ENCODE peak calls at places on chromosomes 4 and X, in nine cellular contexts. C is astrocyte of the spinal cord; Q is Jurkat, Clone E6-1; B is NCI-H526; K is body of pancreas; G is cardiac muscle cell; L is stomach; H is cardiac fibroblast; Z is mucosa of descending colon. X is an unnamed sample.

GRCh38 chr4:21879187-21879586 is 69.4 kb downstream of the KCNIP4 start:
- DNase-seq in C (peak; percentile 25), Q (no peak), B (peak; percentile 2), K (no peak), G (no peak), L (no peak), H (peak; percentile 67), Z (no peak), X (peak; percentile 74)

GRCh38 chrX:149825424-149825823 is 43.7 kb downstream of the MAGEA9 start:
- DNase-seq in C (no peak), Q (no peak), B (peak; percentile 39), K (no peak), G (peak; percentile 52), L (no peak), H (peak; percentile 10), Z (peak; percentile 29), X (peak; percentile 27)

GRCh38 chrX:20530319-20530979 is 263.7 kb upstream of the RPS6KA3 start:
- DNase-seq in C (peak; percentile 56), Q (peak; percentile 23), B (peak; percentile 81), K (peak; percentile 62), G (peak; percentile 60), L (peak; percentile 53), H (peak; percentile 69), Z (peak; percentile 73), X (peak; percentile 54)

GRCh38 chrX:69025802-69026301 is 139.4 kb downstream of the PJA1 start:
- DNase-seq in C (peak; percentile 27), Q (no peak), B (no peak), K (no peak), G (no peak), L (no peak), H (peak; percentile 76), Z (no peak), X (peak; percentile 81)

GRCh38 chr4:108611360-108611759 is 9.0 kb upstream of the RPL34 start:
- DNase-seq in C (no peak), Q (peak; percentile 92), B (no peak), K (no peak), G (no peak), L (no peak), H (peak; percentile 60), Z (no peak), X (no peak)

GRCh38 chr4:106355193-106355592 is 13.4 kb downstream of the GIMD1 start:
- DNase-seq in C (no peak), Q (no peak), B (no peak), K (peak; percentile 16), G (no peak), L (no peak), H (no peak), Z (no peak), X (peak; percentile 47)

GRCh38 chrX:109533631-109534030 is 3.0 kb upstream of the NXT2 start:
- DNase-seq in C (no peak), Q (no peak), B (no peak), K (peak; percentile 44), G (no peak), L (no peak), H (peak; percentile 39), Z (no peak), X (peak; percentile 14)

GRCh38 chr4:8198206-8198905 is 734 bp upstream of the SH3TC1 start:
- DNase-seq in C (no peak), Q (no peak), B (no peak), K (peak; percentile 86), G (no peak), L (peak; percentile 62), H (no peak), Z (peak; percentile 69), X (no peak)

GRCh38 chrX:4710618-4711433 is 997.4 kb upstream of the PRKX start:
- DNase-seq in C (no peak), Q (peak; percentile 81), B (peak; percentile 88), K (peak; percentile 78), G (no peak), L (peak; percentile 76), H (no peak), Z (no peak), X (no peak)

GRCh38 chrX:3320471-3321046 is 25.9 kb downstream of the MXRA5 start:
- DNase-seq in C (no peak), Q (no peak), B (no peak), K (no peak), G (no peak), L (no peak), H (peak; percentile 0), Z (no peak), X (peak; percentile 33)

GRCh38 chr4:81395239-81395638 is 76.5 kb downstream of the RASGEF1B start:
- DNase-seq in C (no peak), Q (no peak), B (no peak), K (no peak), G (no peak), L (no peak), H (no peak), Z (no peak), X (no peak)

GRCh38 chr4:7854697-7855370 is 84.8 kb downstream of the AFAP1 start:
- DNase-seq in C (peak; percentile 53), Q (peak; percentile 84), B (no peak), K (no peak), G (no peak), L (no peak), H (peak; percentile 52), Z (peak; percentile 27), X (peak; percentile 83)

GRCh38 chr4:110055014-110055768 is 142.5 kb downstream of the EGF start:
- DNase-seq in C (no peak), Q (no peak), B (no peak), K (no peak), G (no peak), L (no peak), H (peak; percentile 39), Z (no peak), X (peak; percentile 65)

GRCh38 chr4:186823989-186824388 is 100.3 kb upstream of the FAT1 start:
- DNase-seq in C (peak; percentile 32), Q (no peak), B (no peak), K (no peak), G (no peak), L (no peak), H (peak; percentile 30), Z (no peak), X (no peak)

GRCh38 chr4:38842998-38843397 is 13.6 kb downstream of the TLR6 start:
- DNase-seq in C (no peak), Q (no peak), B (no peak), K (no peak), G (no peak), L (no peak), H (no peak), Z (no peak), X (no peak)

GRCh38 chrX:48971325-48972213 is at the start of gene KCND1:
- DNase-seq in C (peak; percentile 63), Q (no peak), B (peak; percentile 20), K (peak; percentile 41), G (peak; percentile 33), L (peak; percentile 29), H (peak; percentile 34), Z (no peak), X (peak; percentile 79)

GRCh38 chr4:38965866-38966265 is 66.3 kb downstream of the TMEM156 start:
- DNase-seq in C (no peak), Q (no peak), B (no peak), K (no peak), G (no peak), L (no peak), H (no peak), Z (no peak), X (no peak)

GRCh38 chr4:146932111-146932510 is 13.6 kb downstream of the TTC29 start:
- DNase-seq in C (no peak), Q (no peak), B (no peak), K (no peak), G (no peak), L (no peak), H (peak; percentile 10), Z (no peak), X (peak; percentile 50)

GRCh38 chr4:152696764-152697250 is 17.0 kb upstream of the TMEM154 start:
- DNase-seq in C (peak; percentile 96), Q (no peak), B (no peak), K (no peak), G (no peak), L (peak; percentile 30), H (peak; percentile 76), Z (peak; percentile 22), X (peak; percentile 83)

GRCh38 chrX:74280759-74281158 is 23.2 kb upstream of the ZCCHC13 start:
- DNase-seq in C (no peak), Q (no peak), B (no peak), K (no peak), G (no peak), L (no peak), H (no peak), Z (no peak), X (no peak)

GRCh38 chr4:20289782-20290181 is 38.1 kb downstream of the SLIT2 start:
- DNase-seq in C (no peak), Q (no peak), B (no peak), K (no peak), G (no peak), L (no peak), H (no peak), Z (no peak), X (no peak)

GRCh38 chr4:10107111-10108091 is 9.2 kb downstream of the WDR1 start:
- DNase-seq in C (no peak), Q (no peak), B (no peak), K (no peak), G (no peak), L (no peak), H (peak; percentile 46), Z (no peak), X (peak; percentile 68)

GRCh38 chrX:16869393-16870094 is 618 bp downstream of the RBBP7 start:
- DNase-seq in C (peak; percentile 5), Q (no peak), B (peak; percentile 77), K (peak; percentile 36), G (peak; percentile 75), L (peak; percentile 30), H (no peak), Z (peak; percentile 20), X (peak; percentile 39)